ENCODE peak calls at places on chromosomes 3 and 15, in ten cellular contexts. J is A549, A is cardiac muscle cell, P is coronary artery, B is BJ, X is stomach, D is GM12865, K is GM23338, T is heart left ventricle, Z is fibroblast of mammary gland. M is an unnamed sample.

GRCh38 chr3:20201141-20201540 is 15.1 kb upstream of the SGO1 start:
- DNase-seq in J (no peak), A (no peak), P (no peak), B (no peak), X (no peak), D (no peak), K (no peak), T (no peak), Z (no peak), M (no peak)

GRCh38 chr3:185820973-185821758 is 3.7 kb downstream of the IGF2BP2 start:
- DNase-seq in J (peak; percentile 42), A (peak; percentile 84), P (no peak), B (peak; percentile 74), X (no peak), D (no peak), K (no peak), T (no peak), Z (peak; percentile 92), M (peak; percentile 96)

GRCh38 chr3:115321396-115321795 is 174.3 kb upstream of the ZBTB20 start:
- DNase-seq in J (no peak), A (peak; percentile 60), P (no peak), B (peak; percentile 58), X (no peak), D (peak; percentile 10), K (no peak), T (no peak), Z (peak; percentile 77), M (peak; percentile 13)

GRCh38 chr3:66270726-66271125 is 49.9 kb downstream of the SLC25A26 start:
- DNase-seq in J (no peak), A (no peak), P (no peak), B (no peak), X (no peak), D (no peak), K (no peak), T (no peak), Z (no peak), M (no peak)

GRCh38 chr3:79005084-79005483 is 762.7 kb downstream of the ROBO1 start:
- DNase-seq in J (no peak), A (no peak), P (no peak), B (no peak), X (no peak), D (no peak), K (no peak), T (no peak), Z (peak; percentile 86), M (no peak)

GRCh38 chr3:185084883-185085282 is 68.0 kb downstream of the C3orf70 start:
- DNase-seq in J (no peak), A (no peak), P (no peak), B (peak; percentile 65), X (no peak), D (no peak), K (peak; percentile 35), T (no peak), Z (peak; percentile 12), M (no peak)

GRCh38 chr3:76490064-76490463 is 549.8 kb upstream of the ROBO2 start:
- DNase-seq in J (no peak), A (no peak), P (no peak), B (no peak), X (no peak), D (no peak), K (no peak), T (no peak), Z (no peak), M (no peak)

GRCh38 chr3:22887664-22888291 is 315.3 kb upstream of the UBE2E2 start:
- DNase-seq in J (no peak), A (peak; percentile 61), P (no peak), B (no peak), X (no peak), D (peak; percentile 46), K (peak; percentile 66), T (no peak), Z (peak; percentile 56), M (peak; percentile 45)

GRCh38 chr15:32677238-32677750 is 35.8 kb downstream of the SCG5 start:
- DNase-seq in J (peak; percentile 43), A (no peak), P (no peak), B (no peak), X (no peak), D (no peak), K (no peak), T (no peak), Z (peak; percentile 24), M (peak; percentile 44)

GRCh38 chr3:128537091-128537703 is 44.2 kb upstream of the GATA2 start:
- DNase-seq in J (no peak), A (no peak), P (no peak), B (no peak), X (no peak), D (no peak), K (no peak), T (no peak), Z (no peak), M (peak; percentile 31)

GRCh38 chr3:100606894-100607512 is 2.4 kb upstream of the ADGRG7 start:
- DNase-seq in J (no peak), A (no peak), P (no peak), B (no peak), X (no peak), D (peak; percentile 50), K (no peak), T (no peak), Z (no peak), M (no peak)

GRCh38 chr3:100602506-100603444 is 6.6 kb upstream of the ADGRG7 start:
- DNase-seq in J (peak; percentile 18), A (peak; percentile 8), P (no peak), B (no peak), X (no peak), D (peak; percentile 37), K (no peak), T (no peak), Z (peak; percentile 15), M (peak; percentile 91)

GRCh38 chr3:100600181-100601042 is 9.0 kb upstream of the ADGRG7 start:
- DNase-seq in J (no peak), A (no peak), P (no peak), B (no peak), X (no peak), D (peak; percentile 54), K (no peak), T (no peak), Z (no peak), M (peak; percentile 100)

GRCh38 chr3:100605358-100605757 is 4.0 kb upstream of the ADGRG7 start:
- DNase-seq in J (no peak), A (no peak), P (no peak), B (no peak), X (no peak), D (no peak), K (no peak), T (no peak), Z (no peak), M (no peak)

GRCh38 chr3:100603449-100603848 is 6.0 kb upstream of the ADGRG7 start:
- DNase-seq in J (peak; percentile 27), A (peak; percentile 48), P (no peak), B (no peak), X (no peak), D (peak; percentile 51), K (peak; percentile 77), T (no peak), Z (peak; percentile 54), M (peak; percentile 50)
- H3K4me3 ChIP-seq in J (no peak overlapping the region), A (peak overlapping the region; percentile 6), P (peak overlapping the region; percentile 40), B (no peak overlapping the region), X (peak overlapping the region; percentile 3), D (peak overlapping the region; percentile 43), K (no peak overlapping the region), T (peak overlapping the region; percentile 22), Z (no peak overlapping the region), M (no peak overlapping the region)

GRCh38 chr3:74897006-74897405 is 282.5 kb upstream of the CNTN3 start:
- DNase-seq in J (peak; percentile 2), A (no peak), P (no peak), B (no peak), X (no peak), D (no peak), K (peak; percentile 45), T (no peak), Z (peak; percentile 2), M (peak; percentile 15)
- TF ChIP-seq CTCF in J (no peak), A (no peak), P (no peak), B (peak; percentile 45), X (no peak), D (no peak), K (peak; percentile 40), T (no peak), Z (peak; percentile 26), M (no peak)

GRCh38 chr15:89429986-89430385 is 66.4 kb downstream of the RHCG start:
- DNase-seq in J (no peak), A (no peak), P (no peak), B (no peak), X (no peak), D (no peak), K (no peak), T (no peak), Z (no peak), M (no peak)
- H3K4me3 ChIP-seq in J (peak overlapping the region; percentile 41), A (no peak overlapping the region), P (peak overlapping the region; percentile 73), B (no peak overlapping the region), X (peak overlapping the region; percentile 55), D (no peak overlapping the region), K (peak overlapping the region; percentile 59), T (peak overlapping the region; percentile 62), Z (no peak overlapping the region), M (no peak overlapping the region)

GRCh38 chr3:157070600-157070999 is 89.3 kb downstream of the CCNL1 start:
- DNase-seq in J (no peak), A (peak; percentile 22), P (no peak), B (no peak), X (no peak), D (no peak), K (no peak), T (no peak), Z (peak; percentile 39), M (no peak)
- TF ChIP-seq CTCF in J (no peak), A (no peak), P (no peak), B (no peak), X (no peak), D (no peak), K (no peak), T (no peak), Z (no peak), M (no peak)

GRCh38 chr3:123084738-123085237 is 18.0 kb downstream of the PDIA5 start:
- DNase-seq in J (no peak), A (no peak), P (peak; percentile 64), B (no peak), X (no peak), D (no peak), K (no peak), T (no peak), Z (peak; percentile 50), M (no peak)

GRCh38 chr3:123084192-123084591 is 17.4 kb downstream of the PDIA5 start:
- DNase-seq in J (no peak), A (no peak), P (peak; percentile 69), B (no peak), X (no peak), D (no peak), K (no peak), T (peak; percentile 26), Z (no peak), M (no peak)

GRCh38 chr3:123085293-123085949 is 18.6 kb downstream of the PDIA5 start:
- DNase-seq in J (no peak), A (no peak), P (no peak), B (no peak), X (no peak), D (no peak), K (no peak), T (no peak), Z (no peak), M (no peak)

GRCh38 chr3:123088360-123088759 is 21.5 kb downstream of the PDIA5 start:
- DNase-seq in J (no peak), A (no peak), P (no peak), B (no peak), X (no peak), D (no peak), K (no peak), T (no peak), Z (no peak), M (no peak)

GRCh38 chr3:123086110-123086642 is 19.4 kb downstream of the PDIA5 start:
- DNase-seq in J (no peak), A (no peak), P (no peak), B (no peak), X (no peak), D (no peak), K (no peak), T (no peak), Z (peak; percentile 52), M (no peak)
- H3K4me3 ChIP-seq in J (no peak overlapping the region), A (no peak overlapping the region), P (no peak overlapping the region), B (no peak overlapping the region), X (no peak overlapping the region), D (no peak overlapping the region), K (no peak overlapping the region), T (no peak overlapping the region), Z (no peak overlapping the region), M (no peak overlapping the region)

M was measured in bronchial epithelial cell.